ENCODE peak calls at places on chromosomes 3 and 15, in ten cellular contexts. One of them, this sample, is unnamed.

GRCh38 chr3:79367803-79368202 is 400.0 kb downstream of the ROBO1 start:
- DNase-seq in uterus: no peak
- DNase-seq in choroid plexus epithelial cell: no peak
- DNase-seq in GM12891: no peak
- DNase-seq in activated T-helper 1 cell treated with anti-CD3 and anti-CD28 coated beads, Interleukin-12 subunit alpha, Interleukin-12 subunit beta, Interleukin-2, Interleukin-4 antibody, amounts not matched to agents 30 ng/mL and 10 ng/mL and 1 ng/mL, durations not matched to agents 14 hours and 24 hours and 36 hours: no peak
- DNase-seq in posterior vena cava: no peak
- DNase-seq in NCI-H510A treated with DMSO at 0.1 percent for 48 hours: no peak
- DNase-seq in mucosa of descending colon: no peak
- DNase-seq in stimulated activated CD8-positive, alpha-beta memory T cell treated with anti-CD3 and anti-CD28 coated beads, Interleukin-7, amount 100 ng/mL, for 1 hour: no peak
- DNase-seq in cardiac muscle cell: no peak
- DNase-seq in this sample: no peak

GRCh38 chr15:83365370-83365938 is 81.0 kb upstream of the BNC1 start:
- DNase-seq in uterus: peak; percentile 16
- DNase-seq in choroid plexus epithelial cell: peak; percentile 90
- DNase-seq in GM12891: no peak
- DNase-seq in activated T-helper 1 cell treated with anti-CD3 and anti-CD28 coated beads, Interleukin-12 subunit alpha, Interleukin-12 subunit beta, Interleukin-2, Interleukin-4 antibody, amounts not matched to agents 30 ng/mL and 10 ng/mL and 1 ng/mL, durations not matched to agents 14 hours and 24 hours and 36 hours: no peak
- DNase-seq in posterior vena cava: no peak
- DNase-seq in NCI-H510A treated with DMSO at 0.1 percent for 48 hours: no peak
- DNase-seq in mucosa of descending colon: no peak
- DNase-seq in stimulated activated CD8-positive, alpha-beta memory T cell treated with anti-CD3 and anti-CD28 coated beads, Interleukin-7, amount 100 ng/mL, for 1 hour: no peak
- DNase-seq in cardiac muscle cell: peak; percentile 57
- DNase-seq in this sample: peak; percentile 54

GRCh38 chr3:128320551-128321340 is 145.9 kb downstream of the DNAJB8 start:
- DNase-seq in uterus: peak; percentile 11
- DNase-seq in choroid plexus epithelial cell: no peak
- DNase-seq in GM12891: no peak
- DNase-seq in activated T-helper 1 cell treated with anti-CD3 and anti-CD28 coated beads, Interleukin-12 subunit alpha, Interleukin-12 subunit beta, Interleukin-2, Interleukin-4 antibody, amounts not matched to agents 30 ng/mL and 10 ng/mL and 1 ng/mL, durations not matched to agents 14 hours and 24 hours and 36 hours: no peak
- DNase-seq in posterior vena cava: peak; percentile 63
- DNase-seq in NCI-H510A treated with DMSO at 0.1 percent for 48 hours: no peak
- DNase-seq in mucosa of descending colon: no peak
- DNase-seq in stimulated activated CD8-positive, alpha-beta memory T cell treated with anti-CD3 and anti-CD28 coated beads, Interleukin-7, amount 100 ng/mL, for 1 hour: no peak
- DNase-seq in cardiac muscle cell: no peak
- DNase-seq in this sample: no peak

GRCh38 chr3:49339593-49339946 is 283 bp downstream of the USP4 start:
- DNase-seq in uterus: peak; percentile 24
- DNase-seq in choroid plexus epithelial cell: no peak
- DNase-seq in GM12891: no peak
- DNase-seq in activated T-helper 1 cell treated with anti-CD3 and anti-CD28 coated beads, Interleukin-12 subunit alpha, Interleukin-12 subunit beta, Interleukin-2, Interleukin-4 antibody, amounts not matched to agents 30 ng/mL and 10 ng/mL and 1 ng/mL, durations not matched to agents 14 hours and 24 hours and 36 hours: no peak
- DNase-seq in posterior vena cava: peak; percentile 83
- DNase-seq in NCI-H510A treated with DMSO at 0.1 percent for 48 hours: no peak
- DNase-seq in mucosa of descending colon: no peak
- DNase-seq in stimulated activated CD8-positive, alpha-beta memory T cell treated with anti-CD3 and anti-CD28 coated beads, Interleukin-7, amount 100 ng/mL, for 1 hour: no peak
- DNase-seq in cardiac muscle cell: no peak
- DNase-seq in this sample: no peak

GRCh38 chr3:182234881-182235280 is 523.2 kb downstream of the SOX2 start:
- DNase-seq in uterus: no peak
- DNase-seq in choroid plexus epithelial cell: no peak
- DNase-seq in GM12891: no peak
- DNase-seq in activated T-helper 1 cell treated with anti-CD3 and anti-CD28 coated beads, Interleukin-12 subunit alpha, Interleukin-12 subunit beta, Interleukin-2, Interleukin-4 antibody, amounts not matched to agents 30 ng/mL and 10 ng/mL and 1 ng/mL, durations not matched to agents 14 hours and 24 hours and 36 hours: no peak
- DNase-seq in posterior vena cava: no peak
- DNase-seq in NCI-H510A treated with DMSO at 0.1 percent for 48 hours: no peak
- DNase-seq in mucosa of descending colon: no peak
- DNase-seq in stimulated activated CD8-positive, alpha-beta memory T cell treated with anti-CD3 and anti-CD28 coated beads, Interleukin-7, amount 100 ng/mL, for 1 hour: no peak
- DNase-seq in cardiac muscle cell: no peak
- DNase-seq in this sample: no peak

GRCh38 chr3:8541486-8541885 is 39.9 kb downstream of the LMCD1 start:
- DNase-seq in uterus: no peak
- DNase-seq in choroid plexus epithelial cell: no peak
- DNase-seq in GM12891: no peak
- DNase-seq in activated T-helper 1 cell treated with anti-CD3 and anti-CD28 coated beads, Interleukin-12 subunit alpha, Interleukin-12 subunit beta, Interleukin-2, Interleukin-4 antibody, amounts not matched to agents 30 ng/mL and 10 ng/mL and 1 ng/mL, durations not matched to agents 14 hours and 24 hours and 36 hours: no peak
- DNase-seq in posterior vena cava: no peak
- DNase-seq in NCI-H510A treated with DMSO at 0.1 percent for 48 hours: no peak
- DNase-seq in mucosa of descending colon: no peak
- DNase-seq in stimulated activated CD8-positive, alpha-beta memory T cell treated with anti-CD3 and anti-CD28 coated beads, Interleukin-7, amount 100 ng/mL, for 1 hour: no peak
- DNase-seq in cardiac muscle cell: no peak
- DNase-seq in this sample: no peak

GRCh38 chr3:16728762-16729745 is 123.8 kb upstream of the DAZL start:
- DNase-seq in uterus: no peak
- DNase-seq in choroid plexus epithelial cell: peak; percentile 80
- DNase-seq in GM12891: no peak
- DNase-seq in activated T-helper 1 cell treated with anti-CD3 and anti-CD28 coated beads, Interleukin-12 subunit alpha, Interleukin-12 subunit beta, Interleukin-2, Interleukin-4 antibody, amounts not matched to agents 30 ng/mL and 10 ng/mL and 1 ng/mL, durations not matched to agents 14 hours and 24 hours and 36 hours: no peak
- DNase-seq in posterior vena cava: no peak
- DNase-seq in NCI-H510A treated with DMSO at 0.1 percent for 48 hours: no peak
- DNase-seq in mucosa of descending colon: no peak
- DNase-seq in stimulated activated CD8-positive, alpha-beta memory T cell treated with anti-CD3 and anti-CD28 coated beads, Interleukin-7, amount 100 ng/mL, for 1 hour: no peak
- DNase-seq in cardiac muscle cell: no peak
- DNase-seq in this sample: peak; percentile 54

GRCh38 chr15:77901921-77902750 is 175.4 kb downstream of the TBC1D2B start:
- DNase-seq in uterus: no peak
- DNase-seq in choroid plexus epithelial cell: no peak
- DNase-seq in GM12891: no peak
- DNase-seq in activated T-helper 1 cell treated with anti-CD3 and anti-CD28 coated beads, Interleukin-12 subunit alpha, Interleukin-12 subunit beta, Interleukin-2, Interleukin-4 antibody, amounts not matched to agents 30 ng/mL and 10 ng/mL and 1 ng/mL, durations not matched to agents 14 hours and 24 hours and 36 hours: no peak
- DNase-seq in posterior vena cava: peak; percentile 24
- DNase-seq in NCI-H510A treated with DMSO at 0.1 percent for 48 hours: peak; percentile 2
- DNase-seq in mucosa of descending colon: peak; percentile 11
- DNase-seq in stimulated activated CD8-positive, alpha-beta memory T cell treated with anti-CD3 and anti-CD28 coated beads, Interleukin-7, amount 100 ng/mL, for 1 hour: no peak
- DNase-seq in cardiac muscle cell: peak; percentile 14
- DNase-seq in this sample: no peak